ENCODE peak calls at places on chromosomes 5 and 9, in eight cellular contexts. Z is pancreas, R is mesothelial cell of epicardium, F is AG10803, N is upper lobe of left lung, G is fibroblast of pulmonary artery, A is nephron progenitor cell, E is GM13976. S is an unnamed sample.

GRCh38 chr9:22413884-22414283 is 32.7 kb upstream of the DMRTA1 start:
- DNase-seq in Z (no peak), R (no peak), F (no peak), N (no peak), G (no peak), A (no peak), E (no peak), S (no peak)

GRCh38 chr9:88653926-88654325 is 118.9 kb downstream of the NXNL2 start:
- DNase-seq in Z (no peak), R (no peak), F (peak; percentile 75), N (no peak), G (no peak), A (no peak), E (no peak), S (no peak)

GRCh38 chr5:63774939-63775338 is 187.3 kb downstream of the HTR1A start:
- DNase-seq in Z (no peak), R (no peak), F (no peak), N (no peak), G (no peak), A (no peak), E (no peak), S (no peak)

GRCh38 chr5:19240150-19240549 is 747.9 kb downstream of the CDH18 start:
- DNase-seq in Z (no peak), R (no peak), F (no peak), N (no peak), G (peak; percentile 33), A (no peak), E (no peak), S (no peak)

GRCh38 chr9:82504620-82505019 is 516.0 kb downstream of the SPATA31D1 start:
- DNase-seq in Z (no peak), R (no peak), F (no peak), N (no peak), G (no peak), A (no peak), E (no peak), S (no peak)

GRCh38 chr5:23332650-23333251 is 174.7 kb upstream of the PRDM9 start:
- DNase-seq in Z (no peak), R (no peak), F (no peak), N (no peak), G (peak; percentile 45), A (no peak), E (peak; percentile 3), S (no peak)

GRCh38 chr5:31986101-31986500 is 188.0 kb downstream of the GOLPH3 start:
- DNase-seq in Z (no peak), R (no peak), F (no peak), N (no peak), G (no peak), A (no peak), E (no peak), S (no peak)

GRCh38 chr5:96335873-96336272 is 97.2 kb downstream of the PCSK1 start:
- DNase-seq in Z (no peak), R (no peak), F (no peak), N (no peak), G (no peak), A (no peak), E (no peak), S (no peak)

GRCh38 chr5:137635521-137635921 is 100.4 kb downstream of the KLHL3 start:
- DNase-seq in Z (no peak), R (no peak), F (no peak), N (no peak), G (no peak), A (no peak), E (no peak), S (no peak)

GRCh38 chr9:35696520-35697215 is 6.9 kb upstream of the TPM2 start:
- DNase-seq in Z (peak; percentile 74), R (no peak), F (no peak), N (no peak), G (peak; percentile 63), A (peak; percentile 66), E (peak; percentile 84), S (peak; percentile 85)

GRCh38 chr5:39547548-39548154 is 122.9 kb upstream of the DAB2 start:
- DNase-seq in Z (no peak), R (no peak), F (peak; percentile 76), N (no peak), G (peak; percentile 87), A (peak; percentile 25), E (peak; percentile 23), S (peak; percentile 16)

GRCh38 chr9:131289301-131290038 is at the start of gene PLPP7:
- DNase-seq in Z (no peak), R (no peak), F (peak; percentile 79), N (peak; percentile 85), G (peak; percentile 56), A (peak; percentile 57), E (peak; percentile 81), S (peak; percentile 84)

GRCh38 chr9:13502503-13502902 is 223.0 kb upstream of the MPDZ start:
- DNase-seq in Z (no peak), R (no peak), F (no peak), N (no peak), G (no peak), A (no peak), E (no peak), S (no peak)

GRCh38 chr5:179603308-179603707 is 20.2 kb downstream of the HNRNPH1 start:
- DNase-seq in Z (no peak), R (no peak), F (no peak), N (peak; percentile 34), G (no peak), A (no peak), E (no peak), S (no peak)

GRCh38 chr5:106454651-106455415 is 1215.9 kb downstream of the EFNA5 start:
- DNase-seq in Z (no peak), R (no peak), F (peak; percentile 1), N (no peak), G (peak; percentile 66), A (peak; percentile 28), E (no peak), S (no peak)

GRCh38 chr5:83919071-83920041 is 198.7 kb upstream of the HAPLN1 start:
- DNase-seq in Z (no peak), R (no peak), F (peak; percentile 57), N (no peak), G (peak; percentile 38), A (no peak), E (no peak), S (no peak)

GRCh38 chr5:179250561-179251225 is 94.6 kb downstream of the ADAMTS2 start:
- DNase-seq in Z (no peak), R (no peak), F (no peak), N (no peak), G (no peak), A (no peak), E (no peak), S (no peak)

GRCh38 chr9:84315278-84315877 is 25.2 kb downstream of the SLC28A3 start:
- DNase-seq in Z (peak; percentile 38), R (no peak), F (peak; percentile 66), N (no peak), G (peak; percentile 76), A (peak; percentile 60), E (peak; percentile 55), S (peak; percentile 55)

GRCh38 chr5:415928-416635 is 26.9 kb upstream of the EXOC3 start:
- DNase-seq in Z (no peak), R (no peak), F (no peak), N (peak; percentile 68), G (no peak), A (peak; percentile 29), E (no peak), S (no peak)

GRCh38 chr5:55188656-55189380 is 15.8 kb upstream of the CDC20B start:
- DNase-seq in Z (no peak), R (no peak), F (no peak), N (no peak), G (no peak), A (no peak), E (no peak), S (no peak)

GRCh38 chr5:145510324-145510723 is 324.8 kb downstream of the PRELID2 start:
- DNase-seq in Z (no peak), R (no peak), F (peak; percentile 72), N (no peak), G (peak; percentile 81), A (no peak), E (no peak), S (no peak)

DNA sequence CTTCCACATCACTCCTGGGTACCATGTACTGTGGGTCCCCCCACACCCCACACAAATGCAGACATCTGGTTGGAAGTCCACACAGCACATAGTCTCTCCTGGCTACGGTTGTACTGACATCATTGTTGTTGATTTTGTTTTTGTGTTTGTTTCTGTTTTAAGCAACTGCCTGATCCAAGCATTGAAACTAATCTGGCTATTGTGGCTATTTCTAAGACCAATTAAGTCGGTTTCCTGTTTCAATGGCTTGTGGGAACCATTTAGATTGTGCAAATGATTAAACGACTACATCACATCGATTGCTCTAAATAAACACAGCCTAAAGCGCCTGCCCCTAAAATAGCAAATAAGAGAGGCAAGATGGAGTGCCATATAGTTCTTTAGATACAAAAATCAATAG is 226.8 kb upstream of the IRX4 start:
- DNase-seq in Z (no peak), R (no peak), F (no peak), N (no peak), G (no peak), A (no peak), E (no peak), S (no peak)
- TF ChIP-seq CTCF in Z (no peak), R (no peak), F (no peak), N (no peak), G (no peak), A (no peak), E (no peak), S (no peak)

DNA sequence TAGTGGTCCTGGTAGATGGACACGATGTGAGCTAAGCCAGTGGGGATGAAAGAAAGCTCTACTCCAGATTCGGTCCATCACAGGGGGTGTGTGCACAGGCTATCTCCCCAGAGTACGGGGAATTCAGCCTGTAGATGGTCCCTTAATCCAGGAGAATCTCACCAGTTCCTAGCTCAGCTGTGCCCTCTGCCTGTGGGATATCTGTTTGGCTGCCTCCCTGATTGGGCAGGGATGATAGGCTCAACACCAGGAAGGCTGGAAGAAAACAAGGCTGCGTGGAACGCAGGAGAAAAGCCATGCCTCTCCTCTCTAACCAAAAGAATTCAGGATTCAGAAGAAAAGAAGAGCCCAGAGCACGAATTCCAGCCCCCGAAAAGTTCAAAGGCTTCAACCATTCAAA is 40.9 kb downstream of the VLDLR start:
- DNase-seq in Z (no peak), R (no peak), F (no peak), N (no peak), G (peak; percentile 7), A (no peak), E (no peak), S (no peak)
- TF ChIP-seq CTCF in Z (no peak), R (no peak), F (peak; percentile 31), N (no peak), G (no peak), A (no peak), E (no peak), S (no peak)

GRCh38 chr9:25224309-25224708 is 453.9 kb downstream of the TUSC1 start:
- DNase-seq in Z (no peak), R (no peak), F (no peak), N (no peak), G (no peak), A (no peak), E (no peak), S (no peak)
- TF ChIP-seq CTCF in Z (no peak), R (no peak), F (no peak), N (no peak), G (no peak), A (no peak), E (no peak), S (no peak)

DNA sequence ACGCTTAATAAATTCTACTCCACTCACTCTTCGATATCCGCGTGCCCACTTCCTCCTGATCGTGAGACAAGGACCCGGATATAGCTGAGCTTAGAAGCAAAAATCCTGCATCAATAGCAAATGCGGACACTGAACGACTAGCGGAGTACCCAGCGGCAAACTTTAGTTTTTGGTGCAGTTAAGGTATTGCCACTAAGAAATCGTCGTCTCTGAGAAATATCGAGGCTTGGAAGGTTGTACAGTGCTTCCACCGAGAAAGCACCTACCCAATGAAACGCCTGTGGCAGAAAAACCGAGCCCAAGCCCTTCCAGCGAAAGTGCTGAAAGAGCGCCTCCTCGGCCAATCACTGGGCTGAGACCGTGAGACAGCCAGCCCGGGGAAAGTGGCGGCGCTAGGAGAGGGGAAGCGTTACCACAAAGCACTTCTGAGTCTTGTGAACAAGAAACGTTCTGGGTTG is 32.2 kb downstream of the ANXA2R start:
- DNase-seq in Z (no peak), R (peak; percentile 44), F (peak; percentile 75), N (peak; percentile 47), G (peak; percentile 82), A (peak; percentile 62), E (peak; percentile 73), S (peak; percentile 69)
- TF ChIP-seq CTCF in Z (no peak), R (no peak), F (peak; percentile 32), N (no peak), G (peak; percentile 0), A (no peak), E (no peak), S (no peak)